ENCODE peak calls at places on chromosomes 12 and 14, in eight cellular contexts. One of them, this sample, is unnamed.

GRCh38 chr12:132872975-132873421 is 14.4 kb downstream of the CHFR start:
- DNase-seq in Panc1: no peak
- DNase-seq in left ventricle myocardium inferior: no peak
- DNase-seq in adrenal gland: no peak
- DNase-seq in sigmoid colon: no peak
- DNase-seq in stomach: no peak
- DNase-seq in A549: no peak
- DNase-seq in Peyer's patch: peak
- DNase-seq in this sample: no peak

GRCh38 chr12:98060421-98060820 is 455.0 kb upstream of the TMPO start:
- DNase-seq in stomach: no peak
- DNase-seq in Panc1: no peak
- DNase-seq in left ventricle myocardium inferior: no peak
- DNase-seq in Peyer's patch: no peak
- DNase-seq in adrenal gland: no peak
- DNase-seq in sigmoid colon: no peak
- DNase-seq in A549: no peak
- DNase-seq in this sample: no peak

GRCh38 chr12:18171571-18171970 is 81.6 kb upstream of the RERGL start:
- DNase-seq in left ventricle myocardium inferior: no peak
- DNase-seq in adrenal gland: no peak
- DNase-seq in A549: no peak
- DNase-seq in Panc1: no peak
- DNase-seq in Peyer's patch: no peak
- DNase-seq in stomach: no peak
- DNase-seq in sigmoid colon: no peak
- DNase-seq in this sample: no peak

GRCh38 chr14:28901631-28902030 is 135.0 kb downstream of the FOXG1 start:
- DNase-seq in Panc1: no peak
- DNase-seq in sigmoid colon: no peak
- DNase-seq in stomach: no peak
- DNase-seq in left ventricle myocardium inferior: no peak
- DNase-seq in adrenal gland: no peak
- DNase-seq in Peyer's patch: no peak
- DNase-seq in A549: no peak
- DNase-seq in this sample: no peak

GRCh38 chr12:62252576-62252975 is 7.6 kb upstream of the USP15 start:
- DNase-seq in sigmoid colon: no peak
- DNase-seq in Peyer's patch: no peak
- DNase-seq in left ventricle myocardium inferior: no peak
- DNase-seq in A549: no peak
- DNase-seq in Panc1: no peak
- DNase-seq in stomach: no peak
- DNase-seq in adrenal gland: no peak
- DNase-seq in this sample: no peak

GRCh38 chr12:95574799-95575452 is 23.6 kb upstream of the USP44 start:
- DNase-seq in Panc1: peak
- DNase-seq in adrenal gland: no peak
- DNase-seq in stomach: no peak
- DNase-seq in A549: peak
- DNase-seq in Peyer's patch: no peak
- DNase-seq in sigmoid colon: no peak
- DNase-seq in left ventricle myocardium inferior: no peak
- DNase-seq in this sample: no peak

GRCh38 chr12:19938031-19938430 is 430.3 kb upstream of the PDE3A start:
- DNase-seq in sigmoid colon: no peak
- DNase-seq in Panc1: no peak
- DNase-seq in A549: no peak
- DNase-seq in stomach: no peak
- DNase-seq in Peyer's patch: no peak
- DNase-seq in adrenal gland: no peak
- DNase-seq in left ventricle myocardium inferior: no peak
- DNase-seq in this sample: no peak

GRCh38 chr12:82149045-82149444 is 209.1 kb downstream of the CCDC59 start:
- DNase-seq in sigmoid colon: no peak
- DNase-seq in Peyer's patch: no peak
- DNase-seq in stomach: no peak
- DNase-seq in Panc1: no peak
- DNase-seq in left ventricle myocardium inferior: no peak
- DNase-seq in A549: no peak
- DNase-seq in adrenal gland: no peak
- DNase-seq in this sample: no peak

DNA sequence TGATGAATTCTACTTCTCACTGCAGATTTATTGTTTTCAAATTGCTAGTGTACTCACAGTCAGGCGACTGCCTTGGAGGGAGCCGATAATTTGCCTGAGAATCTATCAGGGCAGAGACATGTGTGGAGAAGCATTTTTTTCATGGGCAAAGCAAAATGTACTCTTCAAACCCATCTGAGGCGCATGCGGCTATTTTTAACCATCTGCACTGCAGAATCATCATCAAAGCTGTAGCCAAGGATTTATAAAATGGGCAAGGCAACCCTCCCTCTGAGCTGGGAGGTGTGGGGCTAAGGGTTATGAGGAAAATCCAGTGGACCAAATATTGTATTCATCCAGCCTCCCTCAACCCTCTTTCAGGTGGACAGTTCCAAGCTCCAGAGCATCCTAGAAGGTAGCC is 37.7 kb downstream of the BEST3 start:
- DNase-seq in Peyer's patch: no peak
- DNase-seq in left ventricle myocardium inferior: no peak
- DNase-seq in adrenal gland: no peak
- DNase-seq in sigmoid colon: no peak
- DNase-seq in A549: no peak
- DNase-seq in Panc1: no peak
- DNase-seq in stomach: no peak
- DNase-seq in this sample: no peak
- H3K4me3 ChIP-seq in Peyer's patch: no peak
- H3K4me3 ChIP-seq in left ventricle myocardium inferior: no peak
- H3K4me3 ChIP-seq in adrenal gland: no peak
- H3K4me3 ChIP-seq in sigmoid colon: no peak
- H3K4me3 ChIP-seq in A549: no peak
- H3K4me3 ChIP-seq in Panc1: no peak
- H3K4me3 ChIP-seq in stomach: no peak
- H3K4me3 ChIP-seq in this sample: no peak

DNA sequence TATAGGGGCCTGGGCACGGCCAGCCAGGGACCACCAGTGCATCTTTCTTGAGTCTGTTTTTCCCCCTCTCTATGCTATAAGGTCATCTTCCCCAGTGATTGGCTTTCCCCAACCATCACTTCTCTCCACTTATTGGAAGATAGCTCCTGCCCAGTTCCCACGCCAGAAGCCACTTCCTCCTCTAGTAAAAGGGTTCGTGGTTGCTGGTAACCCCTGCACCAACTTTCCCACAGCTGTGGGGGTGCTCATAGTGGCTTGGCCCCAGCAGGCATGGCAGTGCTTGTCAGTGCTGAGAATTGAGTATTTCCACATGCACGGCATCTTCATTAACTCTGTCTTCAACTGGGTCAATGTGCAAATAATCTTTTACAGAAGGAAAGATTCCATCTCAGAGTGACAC is 215.4 kb downstream of the FOXN3 start:
- DNase-seq in stomach: no peak
- DNase-seq in adrenal gland: no peak
- DNase-seq in sigmoid colon: no peak
- DNase-seq in left ventricle myocardium inferior: no peak
- DNase-seq in Panc1: no peak
- DNase-seq in Peyer's patch: no peak
- DNase-seq in A549: no peak
- DNase-seq in this sample: no peak
- H3K27ac ChIP-seq in stomach: no peak
- H3K27ac ChIP-seq in adrenal gland: no peak
- H3K27ac ChIP-seq in sigmoid colon: no peak
- H3K27ac ChIP-seq in left ventricle myocardium inferior: no peak
- H3K27ac ChIP-seq in Panc1: no peak
- H3K27ac ChIP-seq in Peyer's patch: no peak
- H3K27ac ChIP-seq in A549: no peak
- H3K27ac ChIP-seq in this sample: no peak

GRCh38 chr12:74999474-74999873 is 210.2 kb downstream of the KCNC2 start:
- DNase-seq in sigmoid colon: no peak
- DNase-seq in A549: no peak
- DNase-seq in Peyer's patch: no peak
- DNase-seq in left ventricle myocardium inferior: no peak
- DNase-seq in Panc1: no peak
- DNase-seq in adrenal gland: no peak
- DNase-seq in stomach: no peak
- DNase-seq in this sample: no peak
- TF ChIP-seq CTCF in sigmoid colon: no peak
- TF ChIP-seq CTCF in A549: no peak
- TF ChIP-seq CTCF in Peyer's patch: no peak
- TF ChIP-seq CTCF in left ventricle myocardium inferior: no peak
- TF ChIP-seq CTCF in Panc1: no peak
- TF ChIP-seq CTCF in adrenal gland: no peak
- TF ChIP-seq CTCF in stomach: no peak
- TF ChIP-seq CTCF in this sample: no peak

GRCh38 chr12:108802666-108803036 is 54.7 kb downstream of the SSH1 start:
- DNase-seq in Peyer's patch: no peak
- DNase-seq in left ventricle myocardium inferior: no peak
- DNase-seq in A549: no peak
- DNase-seq in Panc1: no peak
- DNase-seq in stomach: no peak
- DNase-seq in adrenal gland: no peak
- DNase-seq in sigmoid colon: no peak
- DNase-seq in this sample: no peak
- H3K4me3 ChIP-seq in Peyer's patch: no peak
- H3K4me3 ChIP-seq in left ventricle myocardium inferior: peak
- H3K4me3 ChIP-seq in A549: no peak
- H3K4me3 ChIP-seq in Panc1: no peak
- H3K4me3 ChIP-seq in stomach: no peak
- H3K4me3 ChIP-seq in adrenal gland: no peak
- H3K4me3 ChIP-seq in sigmoid colon: no peak
- H3K4me3 ChIP-seq in this sample: no peak

GRCh38 chr12:108115123-108115745 is 13.9 kb upstream of the WSCD2 start:
- DNase-seq in adrenal gland: no peak
- DNase-seq in sigmoid colon: no peak
- DNase-seq in A549: no peak
- DNase-seq in Peyer's patch: peak
- DNase-seq in left ventricle myocardium inferior: no peak
- DNase-seq in stomach: no peak
- DNase-seq in Panc1: no peak
- DNase-seq in this sample: no peak

GRCh38 chr12:108109954-108110353 is 19.1 kb upstream of the WSCD2 start:
- DNase-seq in Peyer's patch: no peak
- DNase-seq in A549: no peak
- DNase-seq in Panc1: no peak
- DNase-seq in stomach: no peak
- DNase-seq in left ventricle myocardium inferior: no peak
- DNase-seq in adrenal gland: no peak
- DNase-seq in sigmoid colon: no peak
- DNase-seq in this sample: no peak

GRCh38 chr12:108115746-108116125 is 13.4 kb upstream of the WSCD2 start:
- DNase-seq in Peyer's patch: peak
- DNase-seq in sigmoid colon: no peak
- DNase-seq in left ventricle myocardium inferior: no peak
- DNase-seq in adrenal gland: no peak
- DNase-seq in Panc1: no peak
- DNase-seq in A549: no peak
- DNase-seq in stomach: no peak
- DNase-seq in this sample: no peak

GRCh38 chr12:108110844-108111243 is 18.2 kb upstream of the WSCD2 start:
- DNase-seq in Peyer's patch: no peak
- DNase-seq in sigmoid colon: no peak
- DNase-seq in Panc1: no peak
- DNase-seq in A549: no peak
- DNase-seq in adrenal gland: no peak
- DNase-seq in stomach: no peak
- DNase-seq in left ventricle myocardium inferior: no peak
- DNase-seq in this sample: no peak

GRCh38 chr12:108112815-108113556 is 16.1 kb upstream of the WSCD2 start:
- DNase-seq in stomach: no peak
- DNase-seq in Panc1: no peak
- DNase-seq in A549: no peak
- DNase-seq in sigmoid colon: no peak
- DNase-seq in adrenal gland: no peak
- DNase-seq in left ventricle myocardium inferior: no peak
- DNase-seq in Peyer's patch: no peak
- DNase-seq in this sample: no peak
- H3K27ac ChIP-seq in stomach: peak
- H3K27ac ChIP-seq in Panc1: no peak
- H3K27ac ChIP-seq in A549: no peak
- H3K27ac ChIP-seq in sigmoid colon: peak
- H3K27ac ChIP-seq in adrenal gland: no peak
- H3K27ac ChIP-seq in left ventricle myocardium inferior: no peak
- H3K27ac ChIP-seq in Peyer's patch: no peak
- H3K27ac ChIP-seq in this sample: no peak

DNA sequence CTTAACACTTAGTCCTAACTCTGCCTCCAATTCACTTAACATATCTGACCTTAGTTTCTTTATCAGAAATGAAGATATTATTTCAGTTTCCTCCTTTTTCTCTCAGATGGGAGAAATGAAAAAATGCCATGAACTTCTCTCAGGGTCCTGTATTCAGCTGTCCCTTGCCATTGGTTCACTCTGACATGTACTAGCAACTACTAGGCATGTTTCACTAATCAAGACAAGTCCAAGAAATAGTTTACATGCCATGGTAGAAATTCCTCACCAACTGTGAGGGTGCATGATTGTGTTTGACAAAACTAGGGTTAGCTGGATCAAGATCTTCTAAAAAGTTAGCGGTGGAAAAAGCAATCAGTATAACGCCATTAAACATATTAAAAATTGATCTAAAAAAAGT is 7.0 kb upstream of the ATXN7L3B start:
- DNase-seq in Panc1: no peak
- DNase-seq in A549: no peak
- DNase-seq in left ventricle myocardium inferior: no peak
- DNase-seq in adrenal gland: no peak
- DNase-seq in stomach: no peak
- DNase-seq in sigmoid colon: no peak
- DNase-seq in Peyer's patch: no peak
- DNase-seq in this sample: no peak
- TF ChIP-seq CTCF in Panc1: no peak
- TF ChIP-seq CTCF in A549: no peak
- TF ChIP-seq CTCF in left ventricle myocardium inferior: no peak
- TF ChIP-seq CTCF in adrenal gland: no peak
- TF ChIP-seq CTCF in stomach: no peak
- TF ChIP-seq CTCF in sigmoid colon: no peak
- TF ChIP-seq CTCF in Peyer's patch: no peak
- TF ChIP-seq CTCF in this sample: no peak

GRCh38 chr12:104620761-104621531 is 164.2 kb downstream of the CHST11 start:
- DNase-seq in Peyer's patch: no peak
- DNase-seq in stomach: no peak
- DNase-seq in Panc1: no peak
- DNase-seq in sigmoid colon: no peak
- DNase-seq in A549: no peak
- DNase-seq in adrenal gland: no peak
- DNase-seq in left ventricle myocardium inferior: no peak
- DNase-seq in this sample: peak
- H3K4me3 ChIP-seq in Peyer's patch: no peak
- H3K4me3 ChIP-seq in stomach: no peak
- H3K4me3 ChIP-seq in Panc1: no peak
- H3K4me3 ChIP-seq in sigmoid colon: no peak
- H3K4me3 ChIP-seq in A549: no peak
- H3K4me3 ChIP-seq in adrenal gland: no peak
- H3K4me3 ChIP-seq in left ventricle myocardium inferior: no peak
- H3K4me3 ChIP-seq in this sample: no peak

GRCh38 chr12:25827747-25828146 is 130.7 kb upstream of the RASSF8 start:
- DNase-seq in left ventricle myocardium inferior: no peak
- DNase-seq in stomach: no peak
- DNase-seq in A549: no peak
- DNase-seq in Peyer's patch: no peak
- DNase-seq in Panc1: no peak
- DNase-seq in adrenal gland: no peak
- DNase-seq in sigmoid colon: no peak
- DNase-seq in this sample: no peak
- H3K27ac ChIP-seq in left ventricle myocardium inferior: no peak
- H3K27ac ChIP-seq in stomach: no peak
- H3K27ac ChIP-seq in A549: no peak
- H3K27ac ChIP-seq in Peyer's patch: peak
- H3K27ac ChIP-seq in Panc1: no peak
- H3K27ac ChIP-seq in adrenal gland: no peak
- H3K27ac ChIP-seq in sigmoid colon: peak
- H3K27ac ChIP-seq in this sample: no peak